ENCODE peak calls at places on chromosomes 4 and X, in five cellular contexts. L is HepG2, H is GM12878, Q is K562, Z is H1. M is an unnamed sample.

GRCh38 chrX:71174795-71175194 is 30.2 kb downstream of the NLGN3 start:
- DNase-seq in L (no peak), H (no peak), Q (no peak), Z (no peak), M (no peak)

GRCh38 chr4:145531193-145531592 is 49.5 kb downstream of the SMAD1 start:
- DNase-seq in L (no peak), H (no peak), Q (no peak), Z (no peak), M (no peak)

GRCh38 chr4:41913509-41913908 is 21.7 kb upstream of the TMEM33 start:
- DNase-seq in L (no peak), H (no peak), Q (no peak), Z (no peak), M (peak; percentile 51)

GRCh38 chr4:150385606-150386005 is 196.3 kb upstream of the MAB21L2 start:
- DNase-seq in L (no peak), H (no peak), Q (no peak), Z (no peak), M (no peak)

GRCh38 chr4:112183252-112183651 is 38.0 kb downstream of the FAM241A start:
- DNase-seq in L (no peak), H (no peak), Q (no peak), Z (no peak), M (no peak)

GRCh38 chrX:27679281-27679680 is 89.1 kb downstream of the DCAF8L2 start:
- DNase-seq in L (no peak), H (no peak), Q (no peak), Z (no peak), M (no peak)

GRCh38 chr4:26273308-26273980 is 47.4 kb upstream of the RBPJ start:
- DNase-seq in L (no peak), H (no peak), Q (no peak), Z (no peak), M (no peak)

GRCh38 chr4:86895692-86896488 is 3.7 kb upstream of the C4orf36 start:
- DNase-seq in L (peak; percentile 71), H (no peak), Q (peak; percentile 46), Z (no peak), M (peak; percentile 61)

GRCh38 chr4:2264481-2265041 is 2.7 kb upstream of the MXD4 start:
- DNase-seq in L (no peak), H (no peak), Q (no peak), Z (no peak), M (no peak)

GRCh38 chr4:159273126-159273438 is 170.2 kb downstream of the RAPGEF2 start:
- DNase-seq in L (peak; percentile 67), H (no peak), Q (peak; percentile 7), Z (no peak), M (no peak)

GRCh38 chr4:139770361-139770760 is 104.7 kb downstream of the MGST2 start:
- DNase-seq in L (no peak), H (no peak), Q (no peak), Z (no peak), M (no peak)

GRCh38 chr4:23268072-23268771 is 575.5 kb downstream of the GBA3 start:
- DNase-seq in L (no peak), H (no peak), Q (no peak), Z (no peak), M (no peak)

GRCh38 chr4:181007751-181008150 is 1235.5 kb upstream of the TENM3 start:
- DNase-seq in L (no peak), H (no peak), Q (no peak), Z (no peak), M (no peak)

GRCh38 chr4:118585015-118585414 is 100.2 kb upstream of the METTL14 start:
- DNase-seq in L (no peak), H (no peak), Q (no peak), Z (no peak), M (no peak)

GRCh38 chr4:127669691-127670090 is 36.9 kb downstream of the INTU start:
- DNase-seq in L (no peak), H (no peak), Q (no peak), Z (no peak), M (no peak)

GRCh38 chr4:186669159-186669720 is 54.4 kb downstream of the FAT1 start:
- DNase-seq in L (peak; percentile 50), H (no peak), Q (no peak), Z (peak; percentile 64), M (no peak)

GRCh38 chr4:60737858-60738257 is 462.3 kb upstream of the ADGRL3 start:
- DNase-seq in L (no peak), H (no peak), Q (no peak), Z (no peak), M (no peak)

GRCh38 chr4:7419961-7420660 is 14.6 kb downstream of the PSAPL1 start:
- DNase-seq in L (no peak), H (no peak), Q (no peak), Z (peak; percentile 34), M (no peak)

GRCh38 chr4:143441678-143442077 is 71.8 kb upstream of the SMARCA5 start:
- DNase-seq in L (no peak), H (no peak), Q (no peak), Z (no peak), M (no peak)

GRCh38 chrX:14505648-14506047 is 23.7 kb upstream of the GLRA2 start:
- DNase-seq in L (no peak), H (no peak), Q (no peak), Z (no peak), M (no peak)

GRCh38 chr4:115325836-115326235 is 212.4 kb upstream of the NDST4 start:
- DNase-seq in L (no peak), H (no peak), Q (no peak), Z (no peak), M (no peak)

GRCh38 chr4:5054532-5054931 is 3.3 kb downstream of the STK32B start:
- DNase-seq in L (peak; percentile 46), H (no peak), Q (no peak), Z (no peak), M (no peak)

GRCh38 chr4:88187766-88188165 is 29.3 kb upstream of the ABCG2 start:
- DNase-seq in L (no peak), H (no peak), Q (no peak), Z (no peak), M (no peak)

GRCh38 chr4:77481856-77482255 is 123.8 kb upstream of the CXCL13 start:
- DNase-seq in L (no peak), H (no peak), Q (no peak), Z (no peak), M (no peak)

GRCh38 chrX:57918750-57919436 is 8.6 kb upstream of the ZXDA start:
- DNase-seq in L (peak; percentile 5), H (no peak), Q (no peak), Z (peak; percentile 31), M (peak; percentile 26)

GRCh38 chr4:128571747-128572146 is 237.8 kb upstream of the JADE1 start:
- DNase-seq in L (no peak), H (no peak), Q (no peak), Z (no peak), M (peak; percentile 13)

GRCh38 chrX:75131973-75132627 is 24.0 kb downstream of the ABCB7 start:
- DNase-seq in L (no peak), H (no peak), Q (no peak), Z (no peak), M (no peak)

DNA sequence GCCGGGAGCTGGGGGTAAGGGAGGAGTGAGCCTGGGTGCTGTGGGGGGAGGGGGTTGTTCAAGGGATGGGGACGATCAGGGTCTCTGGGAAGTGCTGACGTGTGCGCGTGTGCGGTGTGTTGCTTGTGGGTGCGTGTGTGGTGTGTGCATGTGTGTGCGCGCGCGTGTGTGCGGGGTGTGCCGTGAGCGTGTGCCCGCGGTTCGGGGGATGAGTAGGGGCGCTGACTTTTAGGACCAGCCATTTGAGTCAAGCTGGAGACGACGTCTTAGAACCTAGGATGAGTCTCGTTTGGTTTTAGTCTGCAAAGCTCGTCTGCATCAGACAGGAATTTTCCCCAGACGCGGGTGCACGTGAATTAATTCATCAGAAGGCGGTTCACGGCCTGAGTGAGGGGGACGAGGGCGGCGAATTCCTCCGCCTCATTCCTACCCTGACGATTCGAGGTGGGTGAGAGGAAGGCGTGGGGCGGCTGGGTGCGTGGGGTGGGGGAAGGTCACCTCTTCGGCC is 950 bp upstream of the TMEM271 start:
- DNase-seq in L (no peak), H (no peak), Q (no peak), Z (no peak), M (no peak)
- TF ChIP-seq ATF3 in L (no peak), H (no peak), Q (no peak), Z (no peak), M (no peak)

GRCh38 chrX:85994228-85994627 is 53.1 kb downstream of the CHM start:
- DNase-seq in L (peak; percentile 10), H (no peak), Q (no peak), Z (no peak), M (no peak)

GRCh38 chrX:85993539-85994197 is 53.7 kb downstream of the CHM start:
- DNase-seq in L (no peak), H (no peak), Q (no peak), Z (no peak), M (no peak)

GRCh38 chrX:85992811-85993229 is 54.5 kb downstream of the CHM start:
- DNase-seq in L (peak; percentile 3), H (no peak), Q (no peak), Z (no peak), M (peak; percentile 7)

DNA sequence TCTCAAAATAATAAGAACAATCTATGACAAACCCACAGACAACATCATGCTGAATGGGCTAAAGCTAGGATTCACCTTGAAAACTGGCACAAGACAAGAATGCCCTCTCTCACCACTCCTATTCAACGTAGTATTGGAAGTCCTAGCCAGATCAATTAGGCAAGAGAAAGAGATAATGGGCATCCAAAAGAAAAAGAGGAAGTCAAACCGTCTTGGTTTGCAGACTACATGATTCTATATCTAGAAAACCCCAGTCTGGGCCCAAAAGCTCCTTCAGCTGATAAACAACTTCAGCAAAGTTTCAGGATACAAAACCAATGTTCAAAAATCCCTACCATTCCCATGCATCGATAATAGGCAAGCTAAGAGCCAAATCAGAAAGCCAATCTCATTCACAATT is 59.0 kb downstream of the CHM start:
- DNase-seq in L (no peak), H (no peak), Q (no peak), Z (no peak), M (no peak)
- H4K20me1 ChIP-seq in L (no peaks in the 10 kb centered on the region), H (no peaks in the 10 kb centered on the region), Q (no peaks in the 10 kb centered on the region), Z (no peaks in the 10 kb centered on the region), M (no peaks in the 10 kb centered on the region)

DNA sequence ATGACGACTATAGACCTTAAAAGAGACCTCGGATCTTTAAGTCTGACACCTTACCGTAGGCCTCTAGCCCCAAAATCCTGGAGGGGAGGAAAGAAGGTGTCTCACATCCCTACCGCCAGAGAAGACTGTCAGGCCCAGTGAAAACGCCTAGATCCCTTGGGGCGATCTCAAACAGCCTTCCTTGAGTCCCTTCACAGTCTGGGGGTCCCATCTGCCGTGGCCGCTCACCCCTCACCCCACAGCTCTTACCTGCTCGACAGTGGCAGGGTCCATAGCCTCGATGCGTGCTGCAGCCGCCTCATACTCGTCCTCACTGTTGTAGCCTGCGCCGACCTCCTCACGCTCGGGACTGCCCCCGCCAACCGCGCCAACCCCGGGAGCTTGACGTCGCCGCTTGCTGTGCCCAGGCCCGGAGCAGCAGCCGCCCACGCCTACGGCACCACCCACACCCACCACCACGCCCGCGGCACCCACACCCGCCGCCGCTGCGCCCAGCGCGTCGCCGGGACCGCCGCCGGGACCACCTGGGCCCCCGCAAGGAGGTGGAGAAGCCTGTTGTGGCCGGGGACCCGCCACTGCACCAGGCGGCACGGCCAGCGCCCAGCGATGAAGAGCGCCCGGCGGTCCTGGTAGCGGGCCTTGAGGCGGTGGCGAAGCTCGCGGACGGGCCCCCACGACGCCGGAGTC is 536 bp downstream of the OTUD5 start:
- DNase-seq in L (no peak), H (no peak), Q (no peak), Z (no peak), M (no peak)
- TF ChIP-seq ATF3 in L (no peak), H (no peak), Q (no peak), Z (no peak), M (no peak)

GRCh38 chrX:86711531-86712180 is 563.4 kb downstream of the DACH2 start:
- DNase-seq in L (no peak), H (no peak), Q (no peak), Z (no peak), M (no peak)
- H4K20me1 ChIP-seq in L (no peaks in the 10 kb centered on the region), H (no peaks in the 10 kb centered on the region), Q (no peaks in the 10 kb centered on the region), Z (no peaks in the 10 kb centered on the region), M (no peaks in the 10 kb centered on the region)

GRCh38 chrX:151675121-151675746 is 20.0 kb upstream of the PRRG3 start:
- DNase-seq in L (no peak), H (no peak), Q (no peak), Z (no peak), M (no peak)
- TF ChIP-seq ATF3 in L (no peak), H (no peak), Q (no peak), Z (no peak), M (no peak)